ENCODE peak calls at places on chromosomes 3 and 15, in seven cellular contexts. R is BJ; L is caudate nucleus; M is activated CD4-positive, alpha-beta T cell treated with anti-CD3 and anti-CD28 coated beads, Interleukin-2, amount 50 U/mL, for 48 hours; K is activated T-cell treated with anti-CD3 and anti-CD28 coated beads, Interleukin-2, amount 50 U/mL, for 72 hours; H is mesothelial cell of epicardium; D is NCI-H1105. C is an unnamed sample.

GRCh38 chr15:81418427-81418826 is 44.4 kb upstream of the TMC3 start:
- DNase-seq in K (no peak), D (no peak), M (no peak), H (no peak), L (no peak), R (no peak), C (no peak)

GRCh38 chr15:49832421-49832980 is 211.7 kb downstream of the DTWD1 start:
- DNase-seq in H (no peak), D (no peak), R (no peak), M (no peak), L (no peak), K (no peak), C (peak)

GRCh38 chr3:136676009-136676408 is 76.2 kb downstream of the STAG1 start:
- DNase-seq in R (no peak), L (no peak), D (no peak), K (no peak), M (no peak), H (no peak), C (no peak)

GRCh38 chr3:40108643-40109042 is 200.9 kb upstream of the EIF1B start:
- DNase-seq in R (no peak), H (no peak), M (no peak), K (no peak), L (no peak), D (no peak), C (no peak)

GRCh38 chr15:32649336-32649735 is 7.8 kb downstream of the SCG5 start:
- DNase-seq in H (no peak), M (no peak), D (no peak), K (no peak), L (no peak), R (no peak), C (no peak)

GRCh38 chr3:112111785-112112402 is 21.2 kb downstream of the GCSAM start:
- DNase-seq in D (peak), M (peak), K (peak), R (no peak), L (no peak), H (peak), C (no peak)

GRCh38 chr3:151787626-151788025 is 26.3 kb upstream of the AADAC start:
- DNase-seq in R (no peak), L (no peak), D (no peak), H (no peak), K (no peak), M (no peak), C (no peak)

GRCh38 chr15:28068930-28069329 is 30.2 kb downstream of the OCA2 start:
- DNase-seq in D (no peak), K (no peak), H (no peak), R (no peak), L (no peak), M (no peak), C (no peak)

GRCh38 chr15:47603026-47603425 is 114.3 kb upstream of the SEMA6D start:
- DNase-seq in H (no peak), L (no peak), M (no peak), R (no peak), K (no peak), D (no peak), C (no peak)

GRCh38 chr3:188578579-188579363 is 424.8 kb downstream of the LPP start:
- DNase-seq in D (no peak), L (no peak), K (peak), H (no peak), R (no peak), M (peak), C (no peak)

GRCh38 chr3:111548060-111548459 is 6.1 kb downstream of the CD96 start:
- DNase-seq in R (no peak), L (no peak), H (no peak), D (no peak), M (no peak), K (no peak), C (no peak)

GRCh38 chr3:187880438-187880837 is 135.2 kb upstream of the BCL6 start:
- DNase-seq in K (no peak), M (no peak), D (no peak), L (no peak), H (no peak), R (no peak), C (no peak)

GRCh38 chr15:90154861-90155626 is 46.1 kb upstream of the SEMA4B start:
- DNase-seq in L (no peak), K (no peak), R (peak), H (no peak), D (no peak), M (no peak), C (no peak)

GRCh38 chr3:158308533-158308932 is 198.6 kb downstream of the RSRC1 start:
- DNase-seq in L (no peak), H (no peak), D (no peak), M (no peak), K (no peak), R (no peak), C (no peak)

GRCh38 chr15:71708052-71708432 is 102.3 kb upstream of the NR2E3 start:
- DNase-seq in L (no peak), M (no peak), H (no peak), D (no peak), K (no peak), R (no peak), C (no peak)

GRCh38 chr3:41742127-41742526 is 219.8 kb downstream of the ULK4 start:
- DNase-seq in H (no peak), K (no peak), D (no peak), L (no peak), M (no peak), R (no peak), C (no peak)

GRCh38 chr3:48088056-48088748 is 72.0 kb upstream of the MAP4 start:
- DNase-seq in K (peak), H (no peak), D (peak), L (no peak), R (no peak), M (peak), C (no peak)

C was measured in Peyer's patch.